ENCODE peak calls at places on chromosomes 11 and 22, in ten cellular contexts. K is fibroblast of the aortic adventitia, R is choroid plexus epithelial cell, G is SK-N-SH, T is K562, S is heart right ventricle, P is B cell, W is lower leg skin, H is MCF 10A, Q is PC-9. O is an unnamed sample.

GRCh38 chr11:27468209-27468608 is 4.4 kb downstream of the LGR4 start:
- DNase-seq in R (peak; percentile 84), G (no peak), Q (no peak), P (no peak), K (peak; percentile 78), H (peak; percentile 93), S (no peak), T (no peak), W (no peak), O (no peak)

GRCh38 chr11:72624496-72625201 is 49.6 kb downstream of the PDE2A start:
- DNase-seq in R (no peak), K (no peak), G (no peak), H (no peak), S (peak; percentile 37), W (peak; percentile 53), T (no peak), Q (no peak), P (no peak), O (no peak)

GRCh38 chr11:43447124-43447523 is 88.4 kb downstream of the TTC17 start:
- DNase-seq in K (no peak), Q (no peak), T (no peak), P (no peak), G (no peak), R (peak; percentile 17), S (no peak), W (no peak), H (no peak), O (no peak)

GRCh38 chr11:119701591-119702260 is 27.3 kb downstream of the NECTIN1 start:
- DNase-seq in H (no peak), Q (peak; percentile 54), K (no peak), P (no peak), W (no peak), S (no peak), T (no peak), G (peak; percentile 88), R (no peak), O (no peak)

GRCh38 chr22:49946612-49947295 is 13.8 kb upstream of the PIM3 start:
- DNase-seq in Q (no peak), W (no peak), S (no peak), K (no peak), R (no peak), G (no peak), H (no peak), P (no peak), T (no peak), O (no peak)

GRCh38 chr11:77542296-77542695 is 47.5 kb upstream of the AQP11 start:
- DNase-seq in R (peak; percentile 45), Q (no peak), S (no peak), P (no peak), K (peak; percentile 43), W (no peak), H (no peak), T (no peak), G (no peak), O (no peak)

GRCh38 chr11:3808846-3809623 is 675 bp downstream of the PGAP2 start:
- DNase-seq in P (peak; percentile 79), W (no peak), R (peak; percentile 77), T (peak; percentile 79), H (peak; percentile 76), K (peak; percentile 55), Q (peak; percentile 35), S (no peak), G (peak; percentile 68), O (peak; percentile 86)

GRCh38 chr11:9385288-9385902 is 943 bp downstream of the IPO7 start:
- DNase-seq in P (peak; percentile 25), W (no peak), T (peak; percentile 58), G (no peak), R (no peak), H (no peak), K (peak; percentile 43), S (no peak), Q (no peak), O (no peak)

GRCh38 chr11:65892661-65893317 is 2.3 kb downstream of the CCDC85B start:
- DNase-seq in Q (no peak), G (no peak), W (no peak), P (no peak), T (no peak), H (no peak), S (no peak), R (no peak), K (no peak), O (no peak)

GRCh38 chr11:65887723-65888162 is 528 bp downstream of the FIBP start:
- DNase-seq in H (no peak), T (no peak), Q (no peak), P (no peak), G (no peak), R (no peak), S (no peak), K (no peak), W (no peak), O (no peak)

GRCh38 chr11:65888163-65888814 is at the start of gene FIBP:
- DNase-seq in S (peak; percentile 98), R (peak; percentile 98), Q (peak; percentile 97), G (peak; percentile 97), K (peak; percentile 95), T (peak; percentile 98), P (peak; percentile 96), H (peak; percentile 97), W (peak; percentile 95), O (peak; percentile 97)

GRCh38 chr11:65891180-65892136 is 985 bp downstream of the CCDC85B start:
- DNase-seq in W (no peak), T (peak; percentile 73), P (peak; percentile 52), K (no peak), H (peak; percentile 41), Q (peak; percentile 58), R (no peak), S (peak; percentile 70), G (peak; percentile 65), O (no peak)

GRCh38 chr11:65890324-65891179 is at the start of gene CCDC85B:
- DNase-seq in R (peak; percentile 97), W (peak; percentile 99), P (peak; percentile 99), Q (peak; percentile 99), T (peak; percentile 97), K (peak; percentile 95), H (peak; percentile 95), S (peak; percentile 99), G (peak; percentile 97), O (peak; percentile 97)
- TF ChIP-seq CTCF in R (no peak), W (no peak), P (peak; percentile 33), Q (no peak), T (peak; percentile 13), K (no peak), H (no peak), S (no peak), G (no peak), O (no peak)

GRCh38 chr11:83006877-83007330 is 64.8 kb downstream of the RAB30 start:
- DNase-seq in S (no peak), K (peak; percentile 20), R (no peak), G (peak; percentile 64), T (no peak), Q (no peak), W (no peak), P (no peak), H (no peak), O (peak; percentile 51)

GRCh38 chr11:83008581-83008923 is 63.1 kb downstream of the RAB30 start:
- DNase-seq in W (no peak), R (peak; percentile 31), K (peak; percentile 47), Q (no peak), H (no peak), G (no peak), S (no peak), T (peak; percentile 22), P (no peak), O (no peak)

GRCh38 chr11:83007477-83007876 is 64.2 kb downstream of the RAB30 start:
- DNase-seq in G (no peak), H (no peak), Q (no peak), K (no peak), W (no peak), P (no peak), R (no peak), S (no peak), T (no peak), O (no peak)

GRCh38 chr11:83009999-83010398 is 61.7 kb downstream of the RAB30 start:
- DNase-seq in Q (no peak), S (no peak), H (no peak), R (no peak), G (no peak), T (no peak), W (no peak), K (no peak), P (no peak), O (no peak)

DNA sequence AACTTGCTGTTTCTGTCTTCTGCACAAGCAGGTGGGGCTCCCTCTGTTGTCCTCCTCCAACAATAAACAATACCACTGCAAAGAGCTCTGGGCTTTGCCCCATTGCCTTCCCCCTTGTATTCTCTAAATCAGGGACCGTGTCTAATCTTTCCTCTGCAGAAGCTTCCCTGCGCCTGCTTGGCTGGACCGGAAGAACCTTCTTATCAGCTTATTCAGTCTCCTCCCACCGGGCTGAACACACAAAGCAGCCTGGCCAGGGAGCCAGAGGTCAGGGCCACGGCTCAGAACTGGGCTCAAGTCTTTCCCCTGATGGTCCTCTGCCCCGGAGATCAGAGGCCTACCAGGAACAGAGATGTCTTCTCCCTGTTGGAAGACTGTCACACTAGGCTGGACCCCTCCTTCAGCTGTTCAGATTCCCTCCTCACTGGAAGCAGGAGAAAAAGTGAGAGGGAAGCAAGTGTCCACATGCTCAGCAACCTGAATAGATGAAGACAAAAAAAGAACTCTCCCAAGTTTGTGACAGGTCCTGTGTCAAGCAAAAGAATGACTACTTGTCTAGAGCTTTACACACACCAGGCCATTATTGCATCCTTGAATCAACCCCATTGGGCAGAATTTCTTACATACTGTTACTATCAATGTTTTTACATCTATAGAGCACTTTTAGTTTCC is 63.7 kb downstream of the RAB30 start:
- DNase-seq in P (no peak), Q (no peak), H (no peak), W (no peak), K (peak; percentile 37), T (peak; percentile 91), G (peak; percentile 72), R (peak; percentile 39), S (peak; percentile 70), O (peak; percentile 27)
- TF ChIP-seq CTCF in P (no peak), Q (no peak), H (no peak), W (no peak), K (no peak), T (no peak), G (no peak), R (no peak), S (peak; percentile 7), O (no peak)

GRCh38 chr11:75562836-75563484 is 907 bp downstream of the SERPINH1 start:
- DNase-seq in Q (peak; percentile 39), P (no peak), R (peak; percentile 72), W (peak; percentile 30), T (peak; percentile 65), G (peak; percentile 64), H (peak; percentile 43), K (peak; percentile 53), S (peak; percentile 50), O (no peak)

GRCh38 chr11:75565221-75565814 is 3.3 kb downstream of the SERPINH1 start:
- DNase-seq in K (peak; percentile 73), Q (no peak), P (no peak), W (peak; percentile 57), R (peak; percentile 68), T (no peak), H (peak; percentile 69), G (no peak), S (peak; percentile 60), O (no peak)

GRCh38 chr11:75562048-75562835 is at the start of gene SERPINH1:
- DNase-seq in P (peak; percentile 75), H (peak; percentile 83), W (peak; percentile 84), R (peak; percentile 92), G (peak; percentile 95), S (peak; percentile 88), T (peak; percentile 93), K (peak; percentile 94), Q (peak; percentile 81), O (peak; percentile 94)

GRCh38 chr11:75563501-75563977 is 1.5 kb downstream of the SERPINH1 start:
- DNase-seq in Q (no peak), K (no peak), H (no peak), T (no peak), G (no peak), W (no peak), P (no peak), R (no peak), S (no peak), O (no peak)

GRCh38 chr11:75563978-75564552 is 2.0 kb downstream of the SERPINH1 start:
- DNase-seq in S (peak; percentile 62), G (no peak), Q (no peak), T (peak; percentile 78), P (no peak), W (peak; percentile 34), K (peak; percentile 89), H (peak; percentile 64), R (peak; percentile 93), O (no peak)
- TF ChIP-seq CTCF in S (peak; percentile 53), G (peak; percentile 33), Q (no peak), T (peak; percentile 75), P (no peak), W (no peak), K (peak; percentile 76), H (peak; percentile 42), R (peak; percentile 77), O (no peak)

GRCh38 chr11:12128191-12128841 is 17.9 kb downstream of the MICAL2 start:
- DNase-seq in H (no peak), G (no peak), S (no peak), Q (no peak), K (no peak), W (no peak), R (no peak), P (no peak), T (no peak), O (no peak)

GRCh38 chr11:12124306-12124705 is 13.9 kb downstream of the MICAL2 start:
- DNase-seq in P (no peak), S (no peak), G (no peak), R (no peak), H (no peak), K (no peak), T (no peak), W (no peak), Q (no peak), O (no peak)

GRCh38 chr11:12125609-12126149 is 15.3 kb downstream of the MICAL2 start:
- DNase-seq in Q (peak; percentile 44), G (no peak), S (no peak), R (no peak), T (peak; percentile 57), K (peak; percentile 30), H (peak; percentile 76), W (no peak), P (no peak), O (no peak)

GRCh38 chr11:12127206-12127898 is 17.0 kb downstream of the MICAL2 start:
- DNase-seq in K (no peak), P (no peak), W (no peak), T (no peak), Q (no peak), G (no peak), S (no peak), H (no peak), R (no peak), O (no peak)

GRCh38 chr11:12126352-12127019 is 16.1 kb downstream of the MICAL2 start:
- DNase-seq in Q (peak; percentile 28), R (peak; percentile 91), T (no peak), H (peak; percentile 92), S (no peak), P (no peak), W (no peak), K (peak; percentile 78), G (no peak), O (no peak)
- TF ChIP-seq CTCF in Q (no peak), R (peak; percentile 41), T (peak; percentile 14), H (no peak), S (no peak), P (no peak), W (no peak), K (no peak), G (no peak), O (no peak)